ENCODE peak calls at places on chromosome 21, in seven cellular contexts. J, N, S, F, M, K and X are unnamed samples.

GRCh38 chr21:45163413-45164123 is 89.2 kb downstream of the ADARB1 start:
- DNase-seq in J (no peak), N (no peak), S (no peak), F (no peak), M (no peak), K (no peak), X (no peak)

GRCh38 chr21:32702702-32703101 is 25.1 kb downstream of the SYNJ1 start:
- DNase-seq in J (no peak), N (no peak), S (no peak), F (no peak), M (peak), K (no peak), X (peak)

GRCh38 chr21:23699402-23699801 is 1907.9 kb downstream of the MRPL39 start:
- DNase-seq in J (no peak), N (no peak), S (no peak), F (no peak), M (no peak), K (no peak), X (no peak)

GRCh38 chr21:19523731-19524130 is 1120.1 kb upstream of the TMPRSS15 start:
- DNase-seq in J (no peak), N (no peak), S (no peak), F (no peak), M (peak), K (no peak), X (no peak)

GRCh38 chr21:15826147-15826780 is 96.5 kb downstream of the USP25 start:
- DNase-seq in J (no peak), N (no peak), S (peak), F (no peak), M (peak), K (peak), X (peak)

GRCh38 chr21:34221331-34222030 is 142.3 kb upstream of the KCNE2 start:
- DNase-seq in J (no peak), N (no peak), S (no peak), F (no peak), M (no peak), K (no peak), X (no peak)

GRCh38 chr21:37264808-37265207 is 2.3 kb downstream of the VPS26C start:
- DNase-seq in J (no peak), N (no peak), S (no peak), F (no peak), M (no peak), K (no peak), X (no peak)

GRCh38 chr21:16308269-16308668 is 578.5 kb downstream of the USP25 start:
- DNase-seq in J (no peak), N (no peak), S (no peak), F (no peak), M (peak), K (no peak), X (no peak)

GRCh38 chr21:40052276-40052675 is 185.0 kb downstream of the PCP4 start:
- DNase-seq in J (no peak), N (no peak), S (no peak), F (no peak), M (no peak), K (no peak), X (no peak)

GRCh38 chr21:43910460-43910859 is 45.4 kb downstream of the AGPAT3 start:
- DNase-seq in J (no peak), N (no peak), S (no peak), F (no peak), M (no peak), K (no peak), X (no peak)

GRCh38 chr21:26748066-26748465 is 97.1 kb downstream of the ADAMTS1 start:
- DNase-seq in J (no peak), N (no peak), S (no peak), F (no peak), M (no peak), K (no peak), X (no peak)

GRCh38 chr21:28193189-28193588 is 799.5 kb downstream of the LTN1 start:
- DNase-seq in J (no peak), N (no peak), S (no peak), F (no peak), M (no peak), K (no peak), X (no peak)

GRCh38 chr21:25421327-25422028 is 185.8 kb downstream of the MRPL39 start:
- DNase-seq in J (no peak), N (no peak), S (peak), F (no peak), M (peak), K (peak), X (peak)

GRCh38 chr21:44013380-44014088 is 1.4 kb downstream of the TRAPPC10 start:
- DNase-seq in J (no peak), N (no peak), S (peak), F (no peak), M (no peak), K (peak), X (peak)

GRCh38 chr21:45826733-45827692 is 154.6 kb upstream of the COL6A1 start:
- DNase-seq in J (no peak), N (no peak), S (no peak), F (no peak), M (no peak), K (no peak), X (no peak)